ENCODE peak calls at places on chromosomes 12 and 14, in six cellular contexts. B, P, K, L, E and A are unnamed samples. For H3K79me1, the result is how much of the 10 kb centered on the place peaks cover.

GRCh38 chr14:46250113-46250703 is 401.4 kb downstream of the RPL10L start:
- DNase-seq in B (no peak), P (no peak), K (peak), L (no peak), E (peak), A (no peak)

GRCh38 chr14:50062438-50063039 is 53.8 kb downstream of the VCPKMT start:
- DNase-seq in B (no peak), P (no peak), K (peak), L (peak), E (peak), A (no peak)

GRCh38 chr12:31217356-31218130 is 108.4 kb downstream of the SINHCAF start:
- DNase-seq in B (no peak), P (no peak), K (no peak), L (no peak), E (peak), A (no peak)

GRCh38 chr14:67567654-67568053 is 32.4 kb downstream of the PIGH start:
- DNase-seq in B (no peak), P (no peak), K (no peak), L (no peak), E (peak), A (no peak)

GRCh38 chr12:21774358-21775129 is at the start of gene KCNJ8:
- DNase-seq in B (peak), P (peak), K (peak), L (peak), E (no peak), A (peak)

GRCh38 chr12:54229624-54230212 is 40.9 kb upstream of the SMUG1 start:
- DNase-seq in B (no peak), P (no peak), K (peak), L (peak), E (peak), A (no peak)

GRCh38 chr14:91897121-91897701 is 29.9 kb upstream of the TC2N start:
- DNase-seq in B (no peak), P (no peak), K (peak), L (peak), E (no peak), A (no peak)

GRCh38 chr14:91388551-91388975 is 29.1 kb downstream of the CCDC88C start:
- DNase-seq in B (no peak), P (no peak), K (peak), L (peak), E (peak), A (no peak)

GRCh38 chr14:93115069-93115919 is 431 bp downstream of the ITPK1 start:
- DNase-seq in B (peak), P (peak), K (peak), L (peak), E (peak), A (peak)

GRCh38 chr12:124495194-124495983 is 72.0 kb downstream of the NCOR2 start:
- DNase-seq in B (no peak), P (no peak), K (no peak), L (no peak), E (no peak), A (no peak)

GRCh38 chr12:124491856-124492420 is 75.5 kb downstream of the NCOR2 start:
- DNase-seq in B (no peak), P (no peak), K (no peak), L (no peak), E (peak), A (no peak)

GRCh38 chr12:124494751-124495129 is 72.7 kb downstream of the NCOR2 start:
- DNase-seq in B (no peak), P (no peak), K (no peak), L (no peak), E (no peak), A (no peak)

GRCh38 chr12:124496584-124496983 is 70.8 kb downstream of the NCOR2 start:
- DNase-seq in B (no peak), P (no peak), K (peak), L (peak), E (no peak), A (no peak)

GRCh38 chr12:124493809-124494750 is 73.3 kb downstream of the NCOR2 start:
- DNase-seq in B (no peak), P (no peak), K (no peak), L (no peak), E (no peak), A (no peak)
- H3K79me1 ChIP-seq in B (under half), P (under half), K (under half), L (under half), E (under half), A (under half)

DNA sequence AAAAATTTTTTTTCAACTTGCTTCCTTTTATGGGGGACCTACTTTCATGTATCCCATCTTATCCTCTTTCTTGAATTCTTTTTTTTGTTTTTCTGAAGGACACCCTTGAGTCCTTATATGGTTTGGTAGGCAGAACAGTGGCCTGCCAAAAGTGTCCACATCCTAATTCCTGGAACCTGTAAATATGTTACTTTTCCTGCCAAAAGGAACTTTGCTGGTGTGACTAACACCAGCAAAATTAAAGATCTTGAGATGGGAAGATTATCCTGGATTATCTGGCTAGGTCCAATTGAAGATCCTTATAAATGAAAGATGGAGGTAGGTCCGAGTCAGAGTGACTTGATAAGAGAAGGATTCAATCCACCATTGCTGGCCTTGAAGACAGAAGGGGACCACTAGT is 5.3 kb downstream of the NUBPL start:
- DNase-seq in B (no peak), P (no peak), K (no peak), L (no peak), E (peak), A (no peak)
- H4K91ac ChIP-seq in B (no peak), P (no peak), K (no peak), L (no peak), E (no peak), A (no peak)

GRCh38 chr12:34350092-34351041 is 328.1 kb downstream of the ALG10 start:
- DNase-seq in B (no peak), P (no peak), K (no peak), L (no peak), E (no peak), A (no peak)

GRCh38 chr12:34349673-34349961 is 327.3 kb downstream of the ALG10 start:
- DNase-seq in B (no peak), P (no peak), K (no peak), L (no peak), E (no peak), A (no peak)

GRCh38 chr12:34354239-34355200 is 332.2 kb downstream of the ALG10 start:
- DNase-seq in B (no peak), P (no peak), K (no peak), L (no peak), E (peak), A (no peak)

GRCh38 chr12:34348836-34349672 is 326.8 kb downstream of the ALG10 start:
- DNase-seq in B (no peak), P (no peak), K (no peak), L (no peak), E (no peak), A (no peak)

GRCh38 chr12:34352098-34352497 is 329.8 kb downstream of the ALG10 start:
- DNase-seq in B (no peak), P (no peak), K (no peak), L (no peak), E (no peak), A (no peak)
- H3K18ac ChIP-seq in B (no peak), P (no peak), K (no peak), L (no peak), E (no peak), A (no peak)

GRCh38 chr14:99229654-99230215 is 42.3 kb downstream of the BCL11B start:
- DNase-seq in B (no peak), P (no peak), K (no peak), L (no peak), E (no peak), A (no peak)

GRCh38 chr14:99225804-99226203 is 46.2 kb downstream of the BCL11B start:
- DNase-seq in B (no peak), P (no peak), K (no peak), L (no peak), E (no peak), A (no peak)

GRCh38 chr14:99224948-99225347 is 47.0 kb downstream of the BCL11B start:
- DNase-seq in B (no peak), P (no peak), K (no peak), L (no peak), E (no peak), A (no peak)

GRCh38 chr14:99224116-99224910 is 47.7 kb downstream of the BCL11B start:
- DNase-seq in B (no peak), P (no peak), K (no peak), L (no peak), E (no peak), A (peak)

DNA sequence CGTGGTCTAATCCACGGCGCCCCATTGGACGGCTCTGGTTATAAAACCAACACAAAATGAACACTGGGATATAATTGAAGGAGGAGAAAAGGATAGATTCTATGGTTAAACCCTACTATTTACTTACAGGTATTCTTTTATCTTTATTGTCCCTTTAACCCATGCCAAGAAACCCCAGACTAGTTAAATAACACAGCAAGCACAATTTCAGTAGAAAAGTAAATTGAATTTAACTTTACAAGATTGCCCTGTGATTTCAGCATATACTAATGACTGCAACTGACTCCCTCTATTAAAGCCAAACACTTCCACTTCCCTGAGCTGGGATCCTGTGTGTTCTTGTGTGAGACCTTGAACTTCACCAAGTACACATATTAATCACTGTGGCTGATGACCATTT is 45.3 kb downstream of the BCL11B start:
- DNase-seq in B (no peak), P (no peak), K (no peak), L (no peak), E (no peak), A (no peak)
- H3K79me1 ChIP-seq in B (under half), P (under half), K (under half), L (under half), E (under half), A (under half)

GRCh38 chr14:89965839-89966238 is 10.1 kb downstream of the TDP1 start:
- DNase-seq in B (no peak), P (no peak), K (no peak), L (peak), E (no peak), A (no peak)
- H4K91ac ChIP-seq in B (no peak), P (no peak), K (no peak), L (no peak), E (no peak), A (no peak)

DNA sequence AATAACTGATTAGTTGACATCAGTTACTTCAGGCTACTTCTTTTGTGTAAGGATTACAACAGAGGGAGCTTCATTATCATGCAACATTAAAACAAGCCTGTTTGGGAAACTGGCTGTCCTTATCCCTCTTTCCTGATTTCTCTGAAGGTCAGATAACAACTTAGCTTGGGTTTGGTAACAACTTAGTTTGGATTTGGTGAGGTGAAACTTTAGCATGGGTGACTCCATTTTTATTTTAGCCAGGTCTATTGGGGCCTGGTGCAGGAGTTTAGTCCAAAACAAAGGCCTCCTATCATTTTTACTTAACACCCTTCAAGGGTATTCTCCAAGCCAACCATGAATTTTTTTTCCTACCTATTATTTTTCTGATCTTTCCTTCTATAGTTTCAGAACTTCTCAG is 1.1 kb upstream of the ZFYVE1 start:
- DNase-seq in B (no peak), P (no peak), K (no peak), L (no peak), E (no peak), A (no peak)
- H3K18ac ChIP-seq in B (no peak), P (no peak), K (no peak), L (no peak), E (no peak), A (no peak)

GRCh38 chr12:124490584-124491305 is 76.7 kb downstream of the NCOR2 start:
- DNase-seq in B (no peak), P (no peak), K (no peak), L (no peak), E (peak), A (no peak)

GRCh38 chr12:124497039-124497438 is 70.4 kb downstream of the NCOR2 start:
- DNase-seq in B (no peak), P (no peak), K (peak), L (peak), E (peak), A (no peak)

GRCh38 chr12:124491310-124491709 is 76.1 kb downstream of the NCOR2 start:
- DNase-seq in B (no peak), P (no peak), K (no peak), L (no peak), E (peak), A (no peak)

GRCh38 chr12:124489915-124490583 is 77.4 kb downstream of the NCOR2 start:
- DNase-seq in B (no peak), P (no peak), K (no peak), L (no peak), E (peak), A (no peak)

GRCh38 chr12:124492879-124493808 is 74.3 kb downstream of the NCOR2 start:
- DNase-seq in B (no peak), P (no peak), K (no peak), L (no peak), E (peak), A (no peak)
- H3K79me1 ChIP-seq in B (under half), P (under half), K (under half), L (under half), E (under half), A (under half)

DNA sequence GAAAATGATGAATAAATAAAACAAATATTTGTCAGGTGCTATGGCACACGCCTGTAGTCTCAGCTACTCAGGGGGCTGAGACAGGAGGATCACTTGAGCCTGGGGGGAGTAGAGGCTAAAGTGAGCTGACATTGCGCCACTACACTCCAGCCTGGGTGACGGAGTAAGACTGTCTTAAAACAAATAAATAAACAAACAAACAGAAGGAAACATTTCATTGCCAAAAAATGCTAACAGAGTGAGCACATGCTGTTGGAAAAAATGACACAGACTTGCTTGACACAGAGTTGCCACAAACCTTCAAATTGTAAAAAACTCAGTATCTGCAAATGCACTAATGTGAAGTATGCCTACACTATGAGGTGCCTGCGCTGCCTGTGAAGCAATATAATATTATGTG is 50.8 kb upstream of the AP4S1 start:
- DNase-seq in B (no peak), P (no peak), K (peak), L (peak), E (peak), A (no peak)
- H4K91ac ChIP-seq in B (no peak), P (no peak), K (no peak), L (no peak), E (no peak), A (no peak)

GRCh38 chr12:56160894-56161667 is 2.9 kb downstream of the MYL6 start:
- DNase-seq in B (no peak), P (no peak), K (no peak), L (no peak), E (no peak), A (no peak)

GRCh38 chr12:56161677-56162351 is 3.7 kb downstream of the MYL6 start:
- DNase-seq in B (no peak), P (no peak), K (no peak), L (no peak), E (peak), A (no peak)

GRCh38 chr12:56164345-56164729 is 6.2 kb downstream of the MYL6 start:
- DNase-seq in B (no peak), P (no peak), K (no peak), L (no peak), E (no peak), A (no peak)

GRCh38 chr12:56163533-56164344 is 5.6 kb downstream of the MYL6 start:
- DNase-seq in B (no peak), P (no peak), K (no peak), L (no peak), E (peak), A (no peak)

GRCh38 chr12:56162468-56163290 is 4.5 kb downstream of the MYL6 start:
- DNase-seq in B (no peak), P (no peak), K (no peak), L (no peak), E (peak), A (peak)
- H3K18ac ChIP-seq in B (no peak), P (no peak), K (no peak), L (no peak), E (no peak), A (no peak)